ENCODE peak calls at places on chromosomes 2 and 18, in seven cellular contexts. C is CD8-positive, alpha-beta T cell; O is GM23338; F is choroid plexus epithelial cell; E is AG09309; Z is AG04450; D is AG10803. J is an unnamed sample.
A peak's percentile ranks its signal among the peaks of the same experiment; 100 is the strongest.

GRCh38 chr18:48336332-48336731 is 72.9 kb downstream of the ZBTB7C start:
- DNase-seq in C (no peak), O (no peak), F (peak; percentile 41), E (no peak), Z (no peak), D (no peak), J (no peak)

GRCh38 chr18:59990121-59990818 is 90.5 kb downstream of the PMAIP1 start:
- DNase-seq in C (no peak), O (no peak), F (no peak), E (no peak), Z (no peak), D (no peak), J (no peak)

GRCh38 chr2:13240061-13240460 is 523.3 kb downstream of the TRIB2 start:
- DNase-seq in C (no peak), O (no peak), F (no peak), E (no peak), Z (no peak), D (no peak), J (no peak)

GRCh38 chr2:132421198-132421780 is 4.7 kb downstream of the GPR39 start:
- DNase-seq in C (no peak), O (no peak), F (peak; percentile 45), E (no peak), Z (no peak), D (no peak), J (no peak)

GRCh38 chr2:188978291-188979081 is 4.3 kb downstream of the COL3A1 start:
- DNase-seq in C (no peak), O (peak; percentile 15), F (peak; percentile 89), E (no peak), Z (no peak), D (peak; percentile 85), J (peak; percentile 38)

GRCh38 chr2:58039170-58039611 is 7.4 kb upstream of the VRK2 start:
- DNase-seq in C (no peak), O (no peak), F (peak; percentile 68), E (no peak), Z (no peak), D (peak; percentile 46), J (peak; percentile 26)

GRCh38 chr2:19900536-19901200 is 1.1 kb downstream of the TTC32 start:
- DNase-seq in C (peak; percentile 42), O (peak; percentile 11), F (peak; percentile 36), E (no peak), Z (no peak), D (peak; percentile 23), J (no peak)

GRCh38 chr2:105712166-105712915 is 32.4 kb upstream of the NCK2 start:
- DNase-seq in C (no peak), O (no peak), F (no peak), E (no peak), Z (no peak), D (peak; percentile 58), J (no peak)

GRCh38 chr2:23498941-23499340 is 114.0 kb downstream of the KLHL29 start:
- DNase-seq in C (no peak), O (no peak), F (peak; percentile 47), E (no peak), Z (no peak), D (peak; percentile 33), J (no peak)

GRCh38 chr18:79523221-79523737 is 127.5 kb downstream of the NFATC1 start:
- DNase-seq in C (peak; percentile 84), O (no peak), F (no peak), E (no peak), Z (no peak), D (no peak), J (no peak)

GRCh38 chr18:34767601-34768027 is 57.5 kb downstream of the DTNA start:
- DNase-seq in C (no peak), O (no peak), F (peak; percentile 89), E (peak; percentile 71), Z (peak; percentile 77), D (peak; percentile 93), J (no peak)

GRCh38 chr2:231530099-231531085 is at the start of gene NMUR1:
- DNase-seq in C (peak; percentile 59), O (peak; percentile 80), F (no peak), E (no peak), Z (no peak), D (no peak), J (peak; percentile 90)

GRCh38 chr18:62857278-62857976 is 142.1 kb downstream of the PHLPP1 start:
- DNase-seq in C (no peak), O (no peak), F (no peak), E (no peak), Z (no peak), D (no peak), J (no peak)

GRCh38 chr2:18411571-18411970 is 148.9 kb downstream of the RDH14 start:
- DNase-seq in C (no peak), O (no peak), F (no peak), E (no peak), Z (no peak), D (peak; percentile 55), J (no peak)

GRCh38 chr18:48545690-48546365 is 7.0 kb downstream of the CTIF start:
- DNase-seq in C (no peak), O (peak; percentile 91), F (peak; percentile 48), E (peak; percentile 25), Z (no peak), D (peak; percentile 88), J (no peak)

GRCh38 chr2:47237375-47238357 is 82.6 kb upstream of the STPG4 start:
- DNase-seq in C (no peak), O (peak; percentile 82), F (peak; percentile 89), E (no peak), Z (no peak), D (peak; percentile 26), J (no peak)

GRCh38 chr2:234792566-234792965 is 159.3 kb upstream of the SH3BP4 start:
- DNase-seq in C (no peak), O (peak; percentile 44), F (peak; percentile 49), E (peak; percentile 72), Z (no peak), D (peak; percentile 67), J (no peak)

GRCh38 chr2:40357667-40358066 is 94.2 kb downstream of the SLC8A1 start:
- DNase-seq in C (no peak), O (no peak), F (no peak), E (no peak), Z (no peak), D (peak; percentile 50), J (no peak)

GRCh38 chr2:231469568-231469920 is 5.3 kb upstream of the NCL start:
- DNase-seq in C (no peak), O (no peak), F (no peak), E (no peak), Z (no peak), D (no peak), J (no peak)

GRCh38 chr2:64609229-64609994 is 44.3 kb downstream of the SERTAD2 start:
- DNase-seq in C (peak; percentile 66), O (peak; percentile 81), F (peak; percentile 47), E (no peak), Z (no peak), D (peak; percentile 51), J (peak; percentile 94)
- TF ChIP-seq CTCF in C (peak; percentile 23), O (no peak), F (peak; percentile 6), E (no peak), Z (no peak), D (peak; percentile 7), J (peak; percentile 85)

GRCh38 chr2:128293426-128293755 is 25.3 kb downstream of the HS6ST1 start:
- DNase-seq in C (no peak), O (no peak), F (no peak), E (no peak), Z (no peak), D (no peak), J (no peak)
- TF ChIP-seq CTCF in C (no peak), O (no peak), F (peak; percentile 6), E (no peak), Z (no peak), D (no peak), J (no peak)

GRCh38 chr18:36757081-36757480 is 71.7 kb downstream of the TPGS2 start:
- DNase-seq in C (no peak), O (peak; percentile 84), F (peak; percentile 81), E (peak; percentile 46), Z (peak; percentile 44), D (peak; percentile 87), J (peak; percentile 47)
- TF ChIP-seq CTCF in C (no peak), O (peak; percentile 78), F (peak; percentile 76), E (peak; percentile 65), Z (peak; percentile 75), D (peak; percentile 82), J (no peak)

GRCh38 chr18:76621782-76622495 is 126.9 kb upstream of the ZNF516 start:
- DNase-seq in C (no peak), O (no peak), F (peak; percentile 79), E (no peak), Z (no peak), D (peak; percentile 39), J (no peak)

GRCh38 chr18:76621184-76621583 is 126.1 kb upstream of the ZNF516 start:
- DNase-seq in C (no peak), O (peak; percentile 23), F (peak; percentile 43), E (no peak), Z (no peak), D (peak; percentile 11), J (no peak)

GRCh38 chr18:76618721-76619120 is 123.7 kb upstream of the ZNF516 start:
- DNase-seq in C (no peak), O (no peak), F (no peak), E (no peak), Z (no peak), D (no peak), J (no peak)

GRCh38 chr18:76619342-76620315 is 124.6 kb upstream of the ZNF516 start:
- DNase-seq in C (no peak), O (peak; percentile 72), F (peak; percentile 82), E (no peak), Z (no peak), D (peak; percentile 49), J (no peak)

GRCh38 chr18:76620326-76620813 is 125.3 kb upstream of the ZNF516 start:
- DNase-seq in C (no peak), O (peak; percentile 86), F (peak; percentile 86), E (peak; percentile 37), Z (peak; percentile 42), D (peak; percentile 74), J (peak; percentile 83)
- TF ChIP-seq CTCF in C (no peak), O (peak; percentile 47), F (peak; percentile 80), E (peak; percentile 78), Z (peak; percentile 77), D (peak; percentile 69), J (peak; percentile 71)

GRCh38 chr2:131120815-131121317 is 15.7 kb downstream of the PLEKHB2 start:
- DNase-seq in C (no peak), O (no peak), F (no peak), E (no peak), Z (no peak), D (no peak), J (no peak)

GRCh38 chr2:131121464-131121863 is 16.3 kb downstream of the PLEKHB2 start:
- DNase-seq in C (no peak), O (no peak), F (peak; percentile 36), E (no peak), Z (no peak), D (peak; percentile 5), J (no peak)

GRCh38 chr2:131123192-131123591 is 18.1 kb downstream of the PLEKHB2 start:
- DNase-seq in C (no peak), O (no peak), F (no peak), E (no peak), Z (no peak), D (no peak), J (no peak)

GRCh38 chr2:131125195-131125757 is 20.1 kb downstream of the PLEKHB2 start:
- DNase-seq in C (no peak), O (no peak), F (no peak), E (no peak), Z (no peak), D (no peak), J (no peak)

GRCh38 chr2:131122496-131122895 is 17.4 kb downstream of the PLEKHB2 start:
- DNase-seq in C (no peak), O (no peak), F (no peak), E (no peak), Z (no peak), D (no peak), J (no peak)
- TF ChIP-seq CTCF in C (no peak), O (no peak), F (no peak), E (no peak), Z (no peak), D (no peak), J (no peak)